ENCODE peak calls at places on chromosomes 13 and 19, in nine cellular contexts. One of them, this sample, is unnamed.

GRCh38 chr19:8484331-8484894 is 18.0 kb downstream of the PRAM1 start:
- DNase-seq in breast epithelium: peak; percentile 32
- DNase-seq in ascending aorta: peak; percentile 26
- DNase-seq in osteoblast: no peak
- DNase-seq in prostate gland: no peak
- DNase-seq in left ventricle myocardium inferior: peak; percentile 46
- DNase-seq in GM23248: no peak
- DNase-seq in Peyer's patch: peak; percentile 39
- DNase-seq in SJCRH30: no peak
- DNase-seq in this sample: no peak

GRCh38 chr13:104171132-104171531 is 1104.9 kb upstream of the SLC10A2 start:
- DNase-seq in breast epithelium: no peak
- DNase-seq in ascending aorta: no peak
- DNase-seq in osteoblast: no peak
- DNase-seq in prostate gland: peak; percentile 40
- DNase-seq in left ventricle myocardium inferior: no peak
- DNase-seq in GM23248: no peak
- DNase-seq in Peyer's patch: no peak
- DNase-seq in SJCRH30: no peak
- DNase-seq in this sample: no peak

GRCh38 chr19:36489920-36490415 is 607 bp upstream of the ZNF566 start:
- DNase-seq in breast epithelium: peak; percentile 68
- DNase-seq in ascending aorta: peak; percentile 33
- DNase-seq in osteoblast: peak; percentile 97
- DNase-seq in prostate gland: no peak
- DNase-seq in left ventricle myocardium inferior: peak; percentile 80
- DNase-seq in GM23248: peak; percentile 93
- DNase-seq in Peyer's patch: no peak
- DNase-seq in SJCRH30: peak; percentile 97
- DNase-seq in this sample: peak; percentile 89

GRCh38 chr13:76474356-76474755 is 411.8 kb downstream of the KCTD12 start:
- DNase-seq in breast epithelium: no peak
- DNase-seq in ascending aorta: no peak
- DNase-seq in osteoblast: no peak
- DNase-seq in prostate gland: no peak
- DNase-seq in left ventricle myocardium inferior: no peak
- DNase-seq in GM23248: peak; percentile 12
- DNase-seq in Peyer's patch: no peak
- DNase-seq in SJCRH30: no peak
- DNase-seq in this sample: no peak

GRCh38 chr19:1468274-1469199 is 10.5 kb downstream of the C19orf25 start:
- DNase-seq in breast epithelium: no peak
- DNase-seq in ascending aorta: no peak
- DNase-seq in osteoblast: peak; percentile 98
- DNase-seq in prostate gland: no peak
- DNase-seq in left ventricle myocardium inferior: no peak
- DNase-seq in GM23248: peak; percentile 83
- DNase-seq in Peyer's patch: no peak
- DNase-seq in SJCRH30: no peak
- DNase-seq in this sample: no peak

GRCh38 chr13:45372189-45373115 is 31.5 kb upstream of the TPT1 start:
- DNase-seq in breast epithelium: no peak
- DNase-seq in ascending aorta: no peak
- DNase-seq in osteoblast: no peak
- DNase-seq in prostate gland: no peak
- DNase-seq in left ventricle myocardium inferior: no peak
- DNase-seq in GM23248: no peak
- DNase-seq in Peyer's patch: no peak
- DNase-seq in SJCRH30: peak; percentile 24
- DNase-seq in this sample: no peak

GRCh38 chr13:113535381-113535781 is 44.9 kb upstream of the DCUN1D2 start:
- DNase-seq in breast epithelium: no peak
- DNase-seq in ascending aorta: no peak
- DNase-seq in osteoblast: no peak
- DNase-seq in prostate gland: no peak
- DNase-seq in left ventricle myocardium inferior: no peak
- DNase-seq in GM23248: no peak
- DNase-seq in Peyer's patch: no peak
- DNase-seq in SJCRH30: no peak
- DNase-seq in this sample: no peak

GRCh38 chr13:102569488-102569887 is 27.3 kb upstream of the TPP2 start:
- DNase-seq in breast epithelium: no peak
- DNase-seq in ascending aorta: no peak
- DNase-seq in osteoblast: no peak
- DNase-seq in prostate gland: no peak
- DNase-seq in left ventricle myocardium inferior: no peak
- DNase-seq in GM23248: peak; percentile 86
- DNase-seq in Peyer's patch: no peak
- DNase-seq in SJCRH30: no peak
- DNase-seq in this sample: no peak

GRCh38 chr13:102141625-102142472 is 260.0 kb downstream of the FGF14 start:
- DNase-seq in breast epithelium: no peak
- DNase-seq in ascending aorta: no peak
- DNase-seq in osteoblast: no peak
- DNase-seq in prostate gland: no peak
- DNase-seq in left ventricle myocardium inferior: no peak
- DNase-seq in GM23248: peak; percentile 67
- DNase-seq in Peyer's patch: no peak
- DNase-seq in SJCRH30: peak; percentile 29
- DNase-seq in this sample: no peak

GRCh38 chr19:50959731-50960500 is 7.1 kb upstream of the KLK5 start:
- DNase-seq in breast epithelium: no peak
- DNase-seq in ascending aorta: no peak
- DNase-seq in osteoblast: no peak
- DNase-seq in prostate gland: no peak
- DNase-seq in left ventricle myocardium inferior: no peak
- DNase-seq in GM23248: peak; percentile 32
- DNase-seq in Peyer's patch: no peak
- DNase-seq in SJCRH30: peak; percentile 18
- DNase-seq in this sample: no peak

GRCh38 chr13:50720856-50721663 is 122.4 kb downstream of the DLEU7 start:
- DNase-seq in breast epithelium: no peak
- DNase-seq in ascending aorta: no peak
- DNase-seq in osteoblast: no peak
- DNase-seq in prostate gland: no peak
- DNase-seq in left ventricle myocardium inferior: no peak
- DNase-seq in GM23248: peak; percentile 19
- DNase-seq in Peyer's patch: no peak
- DNase-seq in SJCRH30: no peak
- DNase-seq in this sample: no peak

GRCh38 chr19:50509366-50509765 is 1.6 kb downstream of the JOSD2 start:
- DNase-seq in breast epithelium: no peak
- DNase-seq in ascending aorta: no peak
- DNase-seq in osteoblast: no peak
- DNase-seq in prostate gland: no peak
- DNase-seq in left ventricle myocardium inferior: no peak
- DNase-seq in GM23248: no peak
- DNase-seq in Peyer's patch: peak; percentile 43
- DNase-seq in SJCRH30: no peak
- DNase-seq in this sample: no peak

GRCh38 chr19:15781659-15782058 is 5.8 kb upstream of the OR10H5 start:
- DNase-seq in breast epithelium: no peak
- DNase-seq in ascending aorta: no peak
- DNase-seq in osteoblast: no peak
- DNase-seq in prostate gland: no peak
- DNase-seq in left ventricle myocardium inferior: no peak
- DNase-seq in GM23248: no peak
- DNase-seq in Peyer's patch: no peak
- DNase-seq in SJCRH30: no peak
- DNase-seq in this sample: no peak

GRCh38 chr13:110830331-110830730 is 84.5 kb downstream of the ANKRD10 start:
- DNase-seq in breast epithelium: no peak
- DNase-seq in ascending aorta: no peak
- DNase-seq in osteoblast: no peak
- DNase-seq in prostate gland: no peak
- DNase-seq in left ventricle myocardium inferior: no peak
- DNase-seq in GM23248: no peak
- DNase-seq in Peyer's patch: no peak
- DNase-seq in SJCRH30: no peak
- DNase-seq in this sample: no peak
- H3K36me3 ChIP-seq in breast epithelium: no peaks in the 10 kb centered on the region
- H3K36me3 ChIP-seq in ascending aorta: no peaks in the 10 kb centered on the region
- H3K36me3 ChIP-seq in osteoblast: no peaks in the 10 kb centered on the region
- H3K36me3 ChIP-seq in prostate gland: no peaks in the 10 kb centered on the region
- H3K36me3 ChIP-seq in left ventricle myocardium inferior: no peaks in the 10 kb centered on the region
- H3K36me3 ChIP-seq in GM23248: no peaks in the 10 kb centered on the region
- H3K36me3 ChIP-seq in Peyer's patch: no peaks in the 10 kb centered on the region
- H3K36me3 ChIP-seq in SJCRH30: no peaks in the 10 kb centered on the region
- H3K36me3 ChIP-seq in this sample: no peaks in the 10 kb centered on the region

DNA sequence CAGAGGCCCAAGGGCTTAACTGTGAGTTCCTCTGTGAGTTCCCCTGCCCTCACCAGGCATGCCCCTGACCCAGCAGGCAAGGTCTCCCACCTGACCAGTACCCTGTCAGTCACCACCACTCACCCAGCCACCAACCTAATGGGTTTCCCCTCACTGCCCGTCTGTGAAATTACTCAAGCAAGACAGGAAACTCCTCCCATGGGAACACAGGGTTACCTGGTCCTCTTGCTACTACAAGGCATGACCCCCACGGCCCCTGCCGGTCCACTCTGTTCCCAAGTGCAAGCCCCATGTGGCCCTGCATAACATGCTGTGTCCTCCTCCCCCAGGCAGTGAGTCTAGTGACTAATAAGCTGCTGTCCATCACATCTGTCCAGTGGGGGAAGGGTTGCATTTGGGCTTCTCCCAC is 8.0 kb upstream of the DHRS12 start:
- DNase-seq in breast epithelium: no peak
- DNase-seq in ascending aorta: no peak
- DNase-seq in osteoblast: no peak
- DNase-seq in prostate gland: no peak
- DNase-seq in left ventricle myocardium inferior: no peak
- DNase-seq in GM23248: no peak
- DNase-seq in Peyer's patch: no peak
- DNase-seq in SJCRH30: no peak
- DNase-seq in this sample: no peak
- H3K4me3 ChIP-seq in breast epithelium: no peak overlapping the region
- H3K4me3 ChIP-seq in ascending aorta: no peak overlapping the region
- H3K4me3 ChIP-seq in osteoblast: no peak overlapping the region
- H3K4me3 ChIP-seq in prostate gland: no peak overlapping the region
- H3K4me3 ChIP-seq in left ventricle myocardium inferior: no peak overlapping the region
- H3K4me3 ChIP-seq in GM23248: no peak overlapping the region
- H3K4me3 ChIP-seq in Peyer's patch: no peak overlapping the region
- H3K4me3 ChIP-seq in SJCRH30: no peak overlapping the region
- H3K4me3 ChIP-seq in this sample: no peak overlapping the region

GRCh38 chr19:40629346-40629745 is 28.2 kb downstream of the LTBP4 start:
- DNase-seq in breast epithelium: no peak
- DNase-seq in ascending aorta: no peak
- DNase-seq in osteoblast: peak; percentile 66
- DNase-seq in prostate gland: no peak
- DNase-seq in left ventricle myocardium inferior: no peak
- DNase-seq in GM23248: no peak
- DNase-seq in Peyer's patch: no peak
- DNase-seq in SJCRH30: no peak
- DNase-seq in this sample: no peak
- H3K36me3 ChIP-seq in breast epithelium: no peaks in the 10 kb centered on the region
- H3K36me3 ChIP-seq in ascending aorta: peaks cover 38% of the 10 kb centered on the region
- H3K36me3 ChIP-seq in osteoblast: peaks cover 10% of the 10 kb centered on the region
- H3K36me3 ChIP-seq in prostate gland: peaks cover 7% of the 10 kb centered on the region
- H3K36me3 ChIP-seq in left ventricle myocardium inferior: peaks cover 51% of the 10 kb centered on the region
- H3K36me3 ChIP-seq in GM23248: no peaks in the 10 kb centered on the region
- H3K36me3 ChIP-seq in Peyer's patch: peaks cover 56% of the 10 kb centered on the region
- H3K36me3 ChIP-seq in SJCRH30: no peaks in the 10 kb centered on the region
- H3K36me3 ChIP-seq in this sample: no peaks in the 10 kb centered on the region

DNA sequence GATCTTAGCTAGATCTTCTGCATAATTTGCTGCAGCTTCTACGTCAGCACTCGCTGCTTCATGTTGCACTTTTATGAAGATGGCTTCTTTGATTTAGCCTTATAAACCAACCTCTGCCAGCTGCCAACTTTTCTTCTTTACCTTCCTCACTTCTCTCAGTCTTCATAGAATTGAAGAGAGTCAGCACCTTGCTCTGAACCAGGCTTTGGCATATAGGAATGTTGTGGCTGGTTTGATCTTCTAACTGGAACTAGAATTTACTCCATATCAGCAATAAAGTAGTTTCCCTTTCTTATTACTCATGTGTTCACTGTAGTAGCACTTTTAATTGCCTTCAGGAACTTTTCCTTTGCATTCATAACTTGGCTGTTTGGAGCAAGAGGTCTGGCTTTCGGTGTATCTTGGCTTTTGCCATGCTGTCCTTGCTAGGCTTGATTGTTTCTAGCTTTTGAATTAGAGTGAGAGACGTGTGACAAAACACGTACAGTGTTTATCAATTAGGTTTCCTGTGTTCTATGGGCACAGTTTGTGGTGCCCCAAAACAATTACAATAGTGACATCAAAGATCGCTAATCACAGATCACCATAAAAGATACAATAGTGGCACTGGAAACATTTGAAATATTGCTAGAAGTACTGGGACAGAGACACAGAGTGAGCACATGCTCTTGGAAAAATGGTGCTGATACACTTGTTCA is 50.7 kb downstream of the NDFIP2 start:
- DNase-seq in breast epithelium: no peak
- DNase-seq in ascending aorta: no peak
- DNase-seq in osteoblast: no peak
- DNase-seq in prostate gland: no peak
- DNase-seq in left ventricle myocardium inferior: no peak
- DNase-seq in GM23248: no peak
- DNase-seq in Peyer's patch: no peak
- DNase-seq in SJCRH30: no peak
- DNase-seq in this sample: no peak
- H3K4me3 ChIP-seq in breast epithelium: no peak overlapping the region
- H3K4me3 ChIP-seq in ascending aorta: no peak overlapping the region
- H3K4me3 ChIP-seq in osteoblast: no peak overlapping the region
- H3K4me3 ChIP-seq in prostate gland: no peak overlapping the region
- H3K4me3 ChIP-seq in left ventricle myocardium inferior: no peak overlapping the region
- H3K4me3 ChIP-seq in GM23248: no peak overlapping the region
- H3K4me3 ChIP-seq in Peyer's patch: no peak overlapping the region
- H3K4me3 ChIP-seq in SJCRH30: no peak overlapping the region
- H3K4me3 ChIP-seq in this sample: no peak overlapping the region